ENCODE peak calls at places on chromosomes 4 and X, in ten cellular contexts. O is NCI-H2171 treated with DMSO at 0.1 percent for 48 hours; W is prostate gland; Z is glomerular endothelial cell; E is T-cell; J is ACHN; X is stimulated activated CD4-positive, alpha-beta T cell treated with anti-CD3 and anti-CD28 coated beads, TNF-alpha, amount 100 ng/mL, for 4 hours; F is T-helper 2 cell; H is activated CD8-positive, alpha-beta T cell treated with anti-CD3 and anti-CD28 coated beads, Interleukin-2, amount 10 ng/mL, durations not matched to agents 7 days and 5 days; M is substantia nigra. V is an unnamed sample.

GRCh38 chr4:114229721-114230120 is 250.3 kb upstream of the ARSJ start:
- DNase-seq in O (peak), F (no peak), M (no peak), E (no peak), J (no peak), H (no peak), Z (no peak), W (no peak), X (no peak), V (no peak)

GRCh38 chr4:83010111-83010521 is 507 bp downstream of the LIN54 start:
- DNase-seq in E (no peak), J (peak), O (no peak), H (peak), M (no peak), X (no peak), F (peak), Z (no peak), W (no peak), V (no peak)

GRCh38 chrX:119008122-119008744 is 33.8 kb downstream of the LONRF3 start:
- DNase-seq in X (no peak), W (peak), F (peak), O (peak), M (peak), Z (no peak), H (peak), E (no peak), J (peak), V (no peak)

GRCh38 chrX:102959471-102959870 is 22.4 kb downstream of the RAB40AL start:
- DNase-seq in E (no peak), M (no peak), O (no peak), Z (no peak), X (no peak), H (no peak), J (no peak), W (no peak), F (no peak), V (no peak)

GRCh38 chrX:148530464-148531077 is 30.2 kb downstream of the AFF2 start:
- DNase-seq in Z (peak), W (no peak), H (peak), O (no peak), X (no peak), J (peak), M (no peak), F (peak), E (no peak), V (peak)

GRCh38 chrX:39626749-39627148 is 471.0 kb downstream of the BCOR start:
- DNase-seq in X (no peak), M (no peak), W (no peak), E (no peak), H (no peak), O (no peak), J (no peak), F (peak), Z (no peak), V (no peak)

GRCh38 chr4:101191302-101192098 is 155.8 kb downstream of the PPP3CA start:
- DNase-seq in M (peak), O (no peak), J (no peak), Z (peak), F (no peak), W (peak), X (no peak), E (no peak), H (no peak), V (peak)

GRCh38 chr4:71231753-71232420 is 106.9 kb upstream of the SLC4A4 start:
- DNase-seq in F (no peak), Z (no peak), H (no peak), E (no peak), M (no peak), J (no peak), O (no peak), W (no peak), X (no peak), V (no peak)

GRCh38 chrX:153370293-153371055 is 30.7 kb downstream of the PNMA6E start:
- DNase-seq in X (no peak), H (no peak), O (no peak), W (no peak), M (no peak), Z (no peak), E (no peak), F (peak), J (no peak), V (no peak)

GRCh38 chr4:133969202-133969873 is 232.3 kb downstream of the PABPC4L start:
- DNase-seq in W (no peak), F (no peak), O (peak), J (no peak), E (no peak), X (no peak), Z (peak), M (no peak), H (no peak), V (no peak)

GRCh38 chr4:73620115-73620792 is at the start of gene RASSF6:
- DNase-seq in E (no peak), J (peak), W (peak), M (no peak), X (no peak), Z (no peak), F (no peak), H (no peak), O (peak), V (no peak)

GRCh38 chr4:143381171-143382118 is 44.8 kb downstream of the GAB1 start:
- DNase-seq in F (no peak), W (peak), M (peak), H (no peak), O (no peak), J (peak), Z (peak), E (no peak), X (no peak), V (no peak)

GRCh38 chrX:136754641-136755040 is 26.1 kb downstream of the ARHGEF6 start:
- DNase-seq in F (peak), Z (no peak), X (no peak), H (peak), M (peak), E (peak), W (peak), J (no peak), O (no peak), V (no peak)

GRCh38 chr4:7992846-7993245 is 53.2 kb upstream of the AFAP1 start:
- DNase-seq in F (no peak), H (no peak), M (no peak), J (no peak), E (no peak), Z (no peak), O (no peak), W (no peak), X (no peak), V (no peak)

GRCh38 chr4:116101321-116101720 is 984.1 kb downstream of the TRAM1L1 start:
- DNase-seq in Z (no peak), M (no peak), E (no peak), W (no peak), X (no peak), H (no peak), F (no peak), J (no peak), O (no peak), V (no peak)

GRCh38 chr4:912548-913279 is 19.4 kb downstream of the GAK start:
- DNase-seq in M (no peak), Z (no peak), W (peak), E (no peak), H (no peak), J (no peak), F (no peak), O (no peak), X (no peak), V (no peak)

GRCh38 chrX:134761788-134762187 is 103.5 kb upstream of the PLAC1 start:
- DNase-seq in Z (no peak), F (peak), M (no peak), H (peak), W (no peak), X (no peak), O (no peak), E (no peak), J (peak), V (no peak)

GRCh38 chrX:108437789-108438623 is at the start of gene COL4A6:
- DNase-seq in W (peak), M (no peak), H (no peak), F (no peak), E (no peak), J (peak), X (no peak), O (no peak), Z (no peak), V (no peak)

GRCh38 chr4:169079942-169080827 is 70.1 kb upstream of the CBR4 start:
- DNase-seq in E (no peak), M (no peak), W (peak), H (no peak), J (peak), O (peak), F (no peak), Z (no peak), X (no peak), V (no peak)

GRCh38 chrX:104430720-104431119 is 135.3 kb upstream of the IL1RAPL2 start:
- DNase-seq in M (no peak), E (no peak), W (no peak), H (no peak), X (no peak), Z (no peak), J (no peak), O (no peak), F (no peak), V (no peak)

GRCh38 chr4:94889961-94890360 is 132.2 kb downstream of the BMPR1B start:
- DNase-seq in E (no peak), H (no peak), O (no peak), M (no peak), W (no peak), X (no peak), F (no peak), J (no peak), Z (no peak), V (peak)

GRCh38 chr4:16532240-16532990 is 306.1 kb upstream of the TAPT1 start:
- DNase-seq in X (no peak), J (no peak), M (no peak), W (no peak), F (no peak), O (no peak), E (no peak), Z (peak), H (no peak), V (peak)

GRCh38 chr4:142567199-142567598 is 278.9 kb downstream of the INPP4B start:
- DNase-seq in M (no peak), F (peak), E (peak), J (no peak), W (no peak), X (no peak), H (peak), O (no peak), Z (no peak), V (no peak)

GRCh38 chr4:122710434-122711308 is 21.8 kb upstream of the BBS12 start:
- DNase-seq in H (no peak), M (no peak), J (no peak), F (no peak), W (no peak), X (no peak), O (no peak), E (no peak), Z (no peak), V (no peak)

GRCh38 chr4:110945600-110945999 is 322.7 kb upstream of the PITX2 start:
- DNase-seq in W (no peak), O (no peak), J (no peak), F (no peak), E (no peak), X (no peak), M (no peak), H (no peak), Z (no peak), V (no peak)

GRCh38 chr4:179225594-179225993 is 1783.4 kb upstream of the AGA start:
- DNase-seq in J (no peak), W (no peak), H (no peak), Z (no peak), M (no peak), E (no peak), O (no peak), X (no peak), F (no peak), V (no peak)

GRCh38 chr4:1766336-1767057 is 26.6 kb upstream of the FGFR3 start:
- DNase-seq in F (no peak), O (no peak), J (no peak), Z (no peak), E (no peak), M (peak), X (no peak), H (no peak), W (no peak), V (no peak)